ENCODE peak calls at places on chromosomes 3 and 15, in nine cellular contexts. O is mucosa of descending colon; E is hippocampal formation; K is A172; I is activated effector memory CD4-positive, alpha-beta T cell treated with Interleukin-2 at 50 U/mL for 16 hours; R is cardiac fibroblast; A is central memory CD4-positive, alpha-beta T cell; T is NCI-H2029; L is posterior vena cava. W is an unnamed sample.

GRCh38 chr3:18295171-18295920 is 129.8 kb downstream of the SATB1 start:
- DNase-seq in O (peak), E (no peak), K (peak), I (no peak), R (peak), A (no peak), T (peak), L (peak), W (peak)

GRCh38 chr15:34757262-34757661 is 2.5 kb upstream of the GJD2 start:
- DNase-seq in O (no peak), E (no peak), K (no peak), I (no peak), R (no peak), A (no peak), T (no peak), L (no peak), W (no peak)

GRCh38 chr15:83365370-83365938 is 81.0 kb upstream of the BNC1 start:
- DNase-seq in O (no peak), E (peak), K (peak), I (no peak), R (peak), A (no peak), T (no peak), L (no peak), W (no peak)

GRCh38 chr15:95866698-95867440 is 463.6 kb upstream of the NR2F2 start:
- DNase-seq in O (no peak), E (no peak), K (no peak), I (no peak), R (peak), A (no peak), T (no peak), L (no peak), W (no peak)

GRCh38 chr3:186991470-186991869 is 61.1 kb downstream of the ST6GAL1 start:
- DNase-seq in O (no peak), E (no peak), K (no peak), I (no peak), R (no peak), A (no peak), T (no peak), L (no peak), W (no peak)

GRCh38 chr15:40787991-40788390 is 18.2 kb downstream of the C15orf62 start:
- DNase-seq in O (peak), E (no peak), K (no peak), I (no peak), R (no peak), A (no peak), T (no peak), L (no peak), W (no peak)

GRCh38 chr3:10395671-10396070 is 74.8 kb upstream of the SEC13 start:
- DNase-seq in O (peak), E (no peak), K (no peak), I (peak), R (no peak), A (peak), T (no peak), L (peak), W (no peak)

GRCh38 chr3:186506846-186507245 is 37.3 kb downstream of the CRYGS start:
- DNase-seq in O (no peak), E (no peak), K (no peak), I (no peak), R (no peak), A (no peak), T (no peak), L (no peak), W (no peak)

GRCh38 chr3:42179110-42179725 is 86.8 kb downstream of the CCK start:
- DNase-seq in O (peak), E (peak), K (peak), I (no peak), R (peak), A (no peak), T (peak), L (no peak), W (peak)